ENCODE peak calls at places on chromosomes 3 and 15, in nine cellular contexts. I, Q, M, G, Z, A, X, D and V are unnamed samples.

GRCh38 chr3:54897028-54897711 is 30.7 kb downstream of the LRTM1 start:
- DNase-seq in I (no peak), Q (no peak), M (no peak), G (no peak), Z (no peak), A (no peak), X (no peak), D (no peak), V (no peak)

GRCh38 chr3:155745795-155746550 is 1.1 kb upstream of the PLCH1 start:
- DNase-seq in I (no peak), Q (peak; percentile 35), M (no peak), G (no peak), Z (peak; percentile 39), A (no peak), X (no peak), D (peak; percentile 66), V (peak; percentile 80)

GRCh38 chr3:59502806-59503205 is 453.0 kb upstream of the CFAP20DC start:
- DNase-seq in I (no peak), Q (peak; percentile 34), M (no peak), G (no peak), Z (no peak), A (no peak), X (no peak), D (no peak), V (no peak)

GRCh38 chr3:195803309-195803908 is 8.3 kb downstream of the MUC4 start:
- DNase-seq in I (no peak), Q (peak; percentile 8), M (no peak), G (no peak), Z (no peak), A (no peak), X (no peak), D (no peak), V (no peak)

GRCh38 chr15:81052046-81052445 is 51.3 kb downstream of the TLNRD1 start:
- DNase-seq in I (no peak), Q (no peak), M (no peak), G (no peak), Z (no peak), A (no peak), X (no peak), D (no peak), V (no peak)

GRCh38 chr15:68345481-68345880 is 67.9 kb downstream of the FEM1B start:
- DNase-seq in I (no peak), Q (no peak), M (no peak), G (no peak), Z (no peak), A (no peak), X (no peak), D (no peak), V (no peak)

GRCh38 chr15:82855286-82856092 is 46.1 kb downstream of the WHAMM start:
- DNase-seq in I (no peak), Q (no peak), M (no peak), G (no peak), Z (no peak), A (no peak), X (no peak), D (no peak), V (no peak)

GRCh38 chr15:58546635-58547627 is 115.1 kb downstream of the LIPC start:
- DNase-seq in I (no peak), Q (no peak), M (no peak), G (peak; percentile 75), Z (peak; percentile 68), A (no peak), X (no peak), D (no peak), V (no peak)

GRCh38 chr15:66934315-66934930 is 131.0 kb upstream of the SMAD3 start:
- DNase-seq in I (no peak), Q (no peak), M (no peak), G (no peak), Z (no peak), A (no peak), X (no peak), D (no peak), V (no peak)

GRCh38 chr15:64191971-64192830 is 29.4 kb upstream of the PPIB start:
- DNase-seq in I (no peak), Q (no peak), M (no peak), G (no peak), Z (no peak), A (no peak), X (no peak), D (peak; percentile 12), V (no peak)

GRCh38 chr15:52441846-52442245 is 86.8 kb downstream of the MYO5A start:
- DNase-seq in I (no peak), Q (no peak), M (no peak), G (no peak), Z (no peak), A (no peak), X (no peak), D (no peak), V (no peak)